ENCODE peak calls at places on chromosome 21, in five cellular contexts. One of them, this sample, is unnamed. For H3K27me3, the result is how much of the 10 kb centered on the place peaks cover.

GRCh38 chr21:39852726-39853510 is 14.3 kb upstream of the PCP4 start:
- DNase-seq in right atrium auricular region: no peak
- DNase-seq in body of pancreas: no peak
- DNase-seq in fibroblast of lung: no peak
- DNase-seq in psoas muscle: no peak
- DNase-seq in this sample: no peak

GRCh38 chr21:45830221-45830640 is 151.3 kb upstream of the COL6A1 start:
- DNase-seq in right atrium auricular region: peak
- DNase-seq in body of pancreas: no peak
- DNase-seq in fibroblast of lung: peak
- DNase-seq in psoas muscle: no peak
- DNase-seq in this sample: no peak

GRCh38 chr21:19011448-19011847 is 607.9 kb upstream of the TMPRSS15 start:
- DNase-seq in right atrium auricular region: no peak
- DNase-seq in body of pancreas: no peak
- DNase-seq in fibroblast of lung: no peak
- DNase-seq in psoas muscle: no peak
- DNase-seq in this sample: no peak

GRCh38 chr21:32966120-32966519 is 59.6 kb upstream of the OLIG2 start:
- DNase-seq in right atrium auricular region: no peak
- DNase-seq in body of pancreas: no peak
- DNase-seq in fibroblast of lung: no peak
- DNase-seq in psoas muscle: no peak
- DNase-seq in this sample: no peak

GRCh38 chr21:28207776-28208175 is 784.9 kb downstream of the LTN1 start:
- DNase-seq in right atrium auricular region: no peak
- DNase-seq in body of pancreas: no peak
- DNase-seq in fibroblast of lung: peak
- DNase-seq in psoas muscle: no peak
- DNase-seq in this sample: peak

GRCh38 chr21:46226146-46226545 is 2.4 kb downstream of the LSS start:
- DNase-seq in right atrium auricular region: no peak
- DNase-seq in body of pancreas: no peak
- DNase-seq in fibroblast of lung: no peak
- DNase-seq in psoas muscle: no peak
- DNase-seq in this sample: no peak

GRCh38 chr21:25103500-25104207 is 503.6 kb downstream of the MRPL39 start:
- DNase-seq in right atrium auricular region: no peak
- DNase-seq in body of pancreas: no peak
- DNase-seq in fibroblast of lung: peak
- DNase-seq in psoas muscle: no peak
- DNase-seq in this sample: no peak

GRCh38 chr21:33021667-33022066 is 4.1 kb upstream of the OLIG2 start:
- DNase-seq in right atrium auricular region: no peak
- DNase-seq in body of pancreas: no peak
- DNase-seq in fibroblast of lung: no peak
- DNase-seq in psoas muscle: no peak
- DNase-seq in this sample: no peak

GRCh38 chr21:39696620-39697019 is 48.4 kb upstream of the IGSF5 start:
- DNase-seq in right atrium auricular region: no peak
- DNase-seq in body of pancreas: peak
- DNase-seq in fibroblast of lung: peak
- DNase-seq in psoas muscle: no peak
- DNase-seq in this sample: no peak

GRCh38 chr21:39064325-39065012 is 118.8 kb downstream of the PSMG1 start:
- DNase-seq in right atrium auricular region: no peak
- DNase-seq in body of pancreas: no peak
- DNase-seq in fibroblast of lung: no peak
- DNase-seq in psoas muscle: no peak
- DNase-seq in this sample: no peak

GRCh38 chr21:45764792-45765191 is 121.3 kb downstream of the PCBP3 start:
- DNase-seq in right atrium auricular region: no peak
- DNase-seq in body of pancreas: no peak
- DNase-seq in fibroblast of lung: no peak
- DNase-seq in psoas muscle: no peak
- DNase-seq in this sample: no peak

GRCh38 chr21:29075706-29076447 is 2.4 kb upstream of the CCT8 start:
- DNase-seq in right atrium auricular region: no peak
- DNase-seq in body of pancreas: no peak
- DNase-seq in fibroblast of lung: no peak
- DNase-seq in psoas muscle: no peak
- DNase-seq in this sample: no peak

GRCh38 chr21:28804089-28804670 is 188.5 kb downstream of the LTN1 start:
- DNase-seq in right atrium auricular region: no peak
- DNase-seq in body of pancreas: no peak
- DNase-seq in fibroblast of lung: no peak
- DNase-seq in psoas muscle: no peak
- DNase-seq in this sample: no peak

GRCh38 chr21:37712204-37712934 is 203.9 kb downstream of the KCNJ6 start:
- DNase-seq in right atrium auricular region: peak
- DNase-seq in body of pancreas: peak
- DNase-seq in fibroblast of lung: peak
- DNase-seq in psoas muscle: peak
- DNase-seq in this sample: peak

GRCh38 chr21:35414511-35415139 is 365.5 kb upstream of the RUNX1 start:
- DNase-seq in right atrium auricular region: no peak
- DNase-seq in body of pancreas: no peak
- DNase-seq in fibroblast of lung: no peak
- DNase-seq in psoas muscle: no peak
- DNase-seq in this sample: no peak

GRCh38 chr21:38725196-38726157 is 80.3 kb upstream of the ETS2 start:
- DNase-seq in right atrium auricular region: no peak
- DNase-seq in body of pancreas: no peak
- DNase-seq in fibroblast of lung: no peak
- DNase-seq in psoas muscle: no peak
- DNase-seq in this sample: no peak

GRCh38 chr21:35086357-35086756 is 37.3 kb upstream of the RUNX1 start:
- DNase-seq in right atrium auricular region: no peak
- DNase-seq in body of pancreas: no peak
- DNase-seq in fibroblast of lung: peak
- DNase-seq in psoas muscle: no peak
- DNase-seq in this sample: no peak

GRCh38 chr21:33640697-33641338 is 723 bp downstream of the CRYZL1 start:
- DNase-seq in right atrium auricular region: no peak
- DNase-seq in body of pancreas: peak
- DNase-seq in fibroblast of lung: peak
- DNase-seq in psoas muscle: no peak
- DNase-seq in this sample: no peak

GRCh38 chr21:30733026-30733425 is 14.0 kb downstream of the KRTAP21-2 start:
- DNase-seq in right atrium auricular region: no peak
- DNase-seq in body of pancreas: no peak
- DNase-seq in fibroblast of lung: no peak
- DNase-seq in psoas muscle: no peak
- DNase-seq in this sample: no peak

GRCh38 chr21:46641656-46642055 is 6.2 kb downstream of the PRMT2 start:
- DNase-seq in right atrium auricular region: no peak
- DNase-seq in body of pancreas: no peak
- DNase-seq in fibroblast of lung: no peak
- DNase-seq in psoas muscle: no peak
- DNase-seq in this sample: no peak

GRCh38 chr21:39144191-39144590 is 39.1 kb downstream of the PSMG1 start:
- DNase-seq in right atrium auricular region: no peak
- DNase-seq in body of pancreas: no peak
- DNase-seq in fibroblast of lung: no peak
- DNase-seq in psoas muscle: no peak
- DNase-seq in this sample: peak

GRCh38 chr21:37214952-37215351 is 52.2 kb downstream of the VPS26C start:
- DNase-seq in right atrium auricular region: peak
- DNase-seq in body of pancreas: no peak
- DNase-seq in fibroblast of lung: no peak
- DNase-seq in psoas muscle: no peak
- DNase-seq in this sample: no peak

GRCh38 chr21:29394051-29394450 is 95.3 kb downstream of the BACH1 start:
- DNase-seq in right atrium auricular region: no peak
- DNase-seq in body of pancreas: no peak
- DNase-seq in fibroblast of lung: no peak
- DNase-seq in psoas muscle: no peak
- DNase-seq in this sample: no peak

GRCh38 chr21:28538987-28539622 is 453.6 kb downstream of the LTN1 start:
- DNase-seq in right atrium auricular region: no peak
- DNase-seq in body of pancreas: no peak
- DNase-seq in fibroblast of lung: peak
- DNase-seq in psoas muscle: no peak
- DNase-seq in this sample: no peak

GRCh38 chr21:35530726-35531125 is 481.6 kb upstream of the RUNX1 start:
- DNase-seq in right atrium auricular region: no peak
- DNase-seq in body of pancreas: no peak
- DNase-seq in fibroblast of lung: no peak
- DNase-seq in psoas muscle: no peak
- DNase-seq in this sample: no peak

GRCh38 chr21:28856588-28857250 is 136.0 kb downstream of the LTN1 start:
- DNase-seq in right atrium auricular region: no peak
- DNase-seq in body of pancreas: no peak
- DNase-seq in fibroblast of lung: peak
- DNase-seq in psoas muscle: no peak
- DNase-seq in this sample: no peak

GRCh38 chr21:28883931-28884330 is 108.7 kb downstream of the LTN1 start:
- DNase-seq in right atrium auricular region: no peak
- DNase-seq in body of pancreas: no peak
- DNase-seq in fibroblast of lung: no peak
- DNase-seq in psoas muscle: no peak
- DNase-seq in this sample: no peak

GRCh38 chr21:17785403-17785788 is 33.8 kb downstream of the C21orf91 start:
- DNase-seq in right atrium auricular region: no peak
- DNase-seq in body of pancreas: no peak
- DNase-seq in fibroblast of lung: no peak
- DNase-seq in psoas muscle: no peak
- DNase-seq in this sample: no peak

GRCh38 chr21:17783003-17783402 is 36.2 kb downstream of the C21orf91 start:
- DNase-seq in right atrium auricular region: no peak
- DNase-seq in body of pancreas: no peak
- DNase-seq in fibroblast of lung: no peak
- DNase-seq in psoas muscle: no peak
- DNase-seq in this sample: no peak

GRCh38 chr21:17784604-17785402 is 34.4 kb downstream of the C21orf91 start:
- DNase-seq in right atrium auricular region: no peak
- DNase-seq in body of pancreas: no peak
- DNase-seq in fibroblast of lung: no peak
- DNase-seq in psoas muscle: no peak
- DNase-seq in this sample: no peak

GRCh38 chr21:17782051-17782450 is 37.1 kb downstream of the C21orf91 start:
- DNase-seq in right atrium auricular region: no peak
- DNase-seq in body of pancreas: no peak
- DNase-seq in fibroblast of lung: no peak
- DNase-seq in psoas muscle: no peak
- DNase-seq in this sample: no peak

GRCh38 chr21:17783816-17784598 is 35.1 kb downstream of the C21orf91 start:
- DNase-seq in right atrium auricular region: no peak
- DNase-seq in body of pancreas: no peak
- DNase-seq in fibroblast of lung: no peak
- DNase-seq in psoas muscle: no peak
- DNase-seq in this sample: no peak
- H3K4me3 ChIP-seq in right atrium auricular region: no peak
- H3K4me3 ChIP-seq in body of pancreas: no peak
- H3K4me3 ChIP-seq in fibroblast of lung: no peak
- H3K4me3 ChIP-seq in psoas muscle: no peak
- H3K4me3 ChIP-seq in this sample: no peak

GRCh38 chr21:44649701-44650100 is 3.5 kb downstream of the KRTAP10-11 start:
- DNase-seq in right atrium auricular region: peak
- DNase-seq in body of pancreas: no peak
- DNase-seq in fibroblast of lung: no peak
- DNase-seq in psoas muscle: no peak
- DNase-seq in this sample: no peak

GRCh38 chr21:44650973-44651675 is 3.3 kb downstream of the KRTAP12-4 start:
- DNase-seq in right atrium auricular region: peak
- DNase-seq in body of pancreas: no peak
- DNase-seq in fibroblast of lung: no peak
- DNase-seq in psoas muscle: no peak
- DNase-seq in this sample: no peak

GRCh38 chr21:44647222-44647552 is 973 bp downstream of the KRTAP10-11 start:
- DNase-seq in right atrium auricular region: peak
- DNase-seq in body of pancreas: no peak
- DNase-seq in fibroblast of lung: no peak
- DNase-seq in psoas muscle: no peak
- DNase-seq in this sample: peak

GRCh38 chr21:44650265-44650972 is 4.0 kb downstream of the KRTAP12-4 start:
- DNase-seq in right atrium auricular region: no peak
- DNase-seq in body of pancreas: no peak
- DNase-seq in fibroblast of lung: no peak
- DNase-seq in psoas muscle: no peak
- DNase-seq in this sample: no peak

DNA sequence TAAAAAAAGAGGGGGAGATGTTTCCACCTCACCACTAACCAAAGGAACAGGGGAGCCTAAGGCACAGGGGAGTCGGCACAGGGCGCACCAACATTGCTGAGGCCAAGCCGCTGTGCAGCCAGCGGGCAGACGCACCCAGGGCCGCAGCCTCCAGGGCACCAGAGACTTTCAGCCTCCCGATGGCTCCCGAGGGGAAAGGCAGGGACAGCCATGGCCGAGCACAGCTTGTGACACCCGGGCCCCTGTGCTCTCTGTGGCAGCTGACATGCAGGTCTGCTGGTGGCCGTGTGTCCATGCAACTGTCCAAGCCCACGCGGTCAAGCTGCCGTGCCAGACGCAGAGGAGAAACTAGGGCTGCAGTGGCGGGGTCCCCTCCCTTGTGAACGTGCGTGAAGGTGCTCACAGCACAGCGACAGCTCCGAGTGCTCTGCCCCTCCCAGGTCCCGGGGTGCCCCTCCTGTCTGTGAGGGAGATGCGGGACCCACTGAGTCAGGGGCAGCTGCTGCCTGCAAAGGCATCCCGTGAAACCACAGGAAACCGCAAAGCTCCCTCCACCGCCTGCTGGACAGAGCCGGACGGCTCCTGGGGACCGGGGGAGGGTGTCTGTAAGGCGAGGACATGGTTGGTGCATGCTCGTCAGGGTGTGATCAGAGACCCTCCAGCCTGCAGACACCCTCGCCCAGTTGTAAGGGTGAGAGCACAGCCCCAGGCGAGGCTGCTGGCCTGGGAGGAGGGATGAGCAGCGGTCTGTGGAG is 2.5 kb downstream of the KRTAP10-11 start:
- DNase-seq in right atrium auricular region: peak
- DNase-seq in body of pancreas: no peak
- DNase-seq in fibroblast of lung: no peak
- DNase-seq in psoas muscle: no peak
- DNase-seq in this sample: peak
- H3K27me3 ChIP-seq in right atrium auricular region: under half
- H3K27me3 ChIP-seq in body of pancreas: under half
- H3K27me3 ChIP-seq in fibroblast of lung: under half
- H3K27me3 ChIP-seq in psoas muscle: under half
- H3K27me3 ChIP-seq in this sample: under half

GRCh38 chr21:14762734-14763694 is 216.9 kb upstream of the SAMSN1 start:
- DNase-seq in right atrium auricular region: no peak
- DNase-seq in body of pancreas: no peak
- DNase-seq in fibroblast of lung: no peak
- DNase-seq in psoas muscle: no peak
- DNase-seq in this sample: no peak
- H3K4me3 ChIP-seq in right atrium auricular region: no peak
- H3K4me3 ChIP-seq in body of pancreas: no peak
- H3K4me3 ChIP-seq in fibroblast of lung: no peak
- H3K4me3 ChIP-seq in psoas muscle: peak
- H3K4me3 ChIP-seq in this sample: no peak

DNA sequence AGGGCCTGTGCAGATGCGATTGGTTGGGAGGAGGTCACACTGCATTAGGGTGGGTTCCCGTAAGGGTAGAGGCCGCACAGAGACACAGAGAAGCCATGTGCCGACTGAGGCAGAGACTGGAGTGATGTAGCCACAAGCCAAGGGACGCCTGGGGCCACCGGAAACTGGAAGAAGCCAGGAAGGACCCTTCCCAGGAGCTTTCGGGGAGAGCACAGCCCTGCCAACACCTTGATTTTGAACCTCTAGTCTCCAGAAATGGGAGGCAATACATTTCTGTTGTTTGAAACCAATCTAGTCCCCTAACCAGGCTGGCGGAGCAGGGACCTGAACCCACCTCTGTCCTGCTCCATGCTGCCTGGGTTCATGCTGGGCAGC is 10.8 kb downstream of the UBASH3A start:
- DNase-seq in right atrium auricular region: no peak
- DNase-seq in body of pancreas: no peak
- DNase-seq in fibroblast of lung: no peak
- DNase-seq in psoas muscle: no peak
- DNase-seq in this sample: no peak
- H3K27me3 ChIP-seq in right atrium auricular region: under half
- H3K27me3 ChIP-seq in body of pancreas: under half
- H3K27me3 ChIP-seq in fibroblast of lung: under half
- H3K27me3 ChIP-seq in psoas muscle: under half
- H3K27me3 ChIP-seq in this sample: under half

This sample was measured in SJCRH30.